ENCODE peak calls at places on chromosomes 11 and 22, in five cellular contexts. S is transverse colon; X is germinal center; C is H9; V is stimulated activated CD8-positive, alpha-beta memory T cell treated with anti-CD3 and anti-CD28 coated beads, Interleukin-7, amount 100 ng/mL, for 24 hours. W is an unnamed sample.
A peak's percentile ranks its signal among the peaks of the same experiment; 100 is the strongest.

GRCh38 chr11:134691985-134692384 is 279.9 kb upstream of the B3GAT1 start:
- DNase-seq in C (no peak), S (no peak), X (no peak), V (no peak), W (no peak)

GRCh38 chr22:39414886-39415285 is 15.3 kb downstream of the TAB1 start:
- DNase-seq in V (no peak), S (no peak), C (no peak), X (no peak), W (no peak)

GRCh38 chr11:19232910-19233503 is 7.7 kb downstream of the E2F8 start:
- DNase-seq in C (no peak), X (no peak), V (no peak), S (no peak), W (no peak)

GRCh38 chr22:45341503-45341902 is 31.8 kb downstream of the FAM118A start:
- DNase-seq in X (no peak), S (no peak), C (no peak), V (no peak), W (peak; percentile 70)

GRCh38 chr11:117717485-117718314 is 79.3 kb downstream of the DSCAML1 start:
- DNase-seq in V (no peak), X (no peak), S (peak; percentile 32), C (peak; percentile 61), W (peak; percentile 19)

GRCh38 chr11:35393093-35393492 is 26.3 kb downstream of the SLC1A2 start:
- DNase-seq in S (no peak), X (no peak), V (no peak), C (no peak), W (no peak)

GRCh38 chr11:69380451-69380901 is 86.5 kb downstream of the MYEOV start:
- DNase-seq in V (no peak), S (peak; percentile 5), X (no peak), C (no peak), W (no peak)

GRCh38 chr11:123454060-123454651 is 24.1 kb downstream of the GRAMD1B start:
- DNase-seq in V (peak; percentile 24), X (no peak), S (peak; percentile 24), C (no peak), W (peak; percentile 37)

GRCh38 chr22:25023879-25024278 is 71.4 kb downstream of the KIAA1671 start:
- DNase-seq in V (no peak), X (no peak), S (no peak), C (no peak), W (no peak)

GRCh38 chr11:129979046-129979605 is 23.5 kb downstream of the PRDM10 start:
- DNase-seq in V (no peak), X (no peak), S (no peak), C (no peak), W (no peak)

GRCh38 chr11:87224486-87224885 is 186.8 kb downstream of the TMEM135 start:
- DNase-seq in V (no peak), C (no peak), X (no peak), S (no peak), W (no peak)

GRCh38 chr11:47302853-47303252 is 32.9 kb downstream of the MADD start:
- DNase-seq in X (no peak), C (no peak), V (no peak), S (no peak), W (no peak)